ENCODE peak calls at places on chromosomes 7 and 10, in ten cellular contexts. K is sigmoid colon, F is tibial nerve, O is GM12878, U is transverse colon, T is HCT116, Q is right lobe of liver, I is ovary, N is GM12891, G is Peyer's patch. R is an unnamed sample.

GRCh38 chr7:93374345-93374940 is 142.3 kb downstream of the VPS50 start:
- DNase-seq in G (no peak), O (no peak), U (no peak), F (no peak), I (no peak), K (no peak), T (peak), N (no peak), Q (no peak), R (no peak)

GRCh38 chr7:147196476-147196875 is 1079.9 kb downstream of the CNTNAP2 start:
- DNase-seq in T (no peak), O (no peak), I (no peak), G (no peak), F (no peak), Q (no peak), U (no peak), N (no peak), K (no peak), R (no peak)

GRCh38 chr7:92634924-92635519 is 44.8 kb upstream of the FAM133B start:
- DNase-seq in G (no peak), T (peak), K (no peak), Q (no peak), I (no peak), O (no peak), U (no peak), F (no peak), N (no peak), R (no peak)

GRCh38 chr10:53843691-53844362 is 957.2 kb downstream of the PCDH15 start:
- DNase-seq in U (no peak), K (no peak), O (no peak), G (no peak), I (no peak), N (no peak), F (no peak), T (no peak), Q (no peak), R (no peak)

GRCh38 chr10:95284807-95285206 is 6.0 kb downstream of the PDLIM1 start:
- DNase-seq in G (no peak), U (no peak), I (no peak), O (no peak), T (no peak), Q (no peak), N (no peak), K (no peak), F (no peak), R (no peak)

GRCh38 chr7:149811221-149811620 is 27.0 kb upstream of the ZNF862 start:
- DNase-seq in N (no peak), K (no peak), O (no peak), I (no peak), T (no peak), U (no peak), Q (no peak), F (no peak), G (no peak), R (no peak)

GRCh38 chr10:120266037-120266436 is 191.0 kb upstream of the PLPP4 start:
- DNase-seq in Q (no peak), U (no peak), F (no peak), T (no peak), N (no peak), O (no peak), I (no peak), K (no peak), G (no peak), R (no peak)

GRCh38 chr10:107336061-107336460 is 171.6 kb upstream of the SORCS1 start:
- DNase-seq in I (no peak), K (no peak), T (no peak), Q (no peak), U (no peak), F (no peak), O (no peak), G (no peak), N (no peak), R (no peak)

GRCh38 chr7:80940539-80941205 is 21.8 kb upstream of the SEMA3C start:
- DNase-seq in T (no peak), Q (no peak), K (no peak), F (no peak), N (no peak), O (no peak), I (no peak), G (no peak), U (no peak), R (no peak)

GRCh38 chr10:79242620-79243152 is 104.6 kb upstream of the PPIF start:
- DNase-seq in U (peak), N (peak), Q (peak), O (no peak), F (peak), I (peak), T (no peak), G (peak), K (peak), R (no peak)

GRCh38 chr7:101950450-101951119 is 133.2 kb downstream of the CUX1 start:
- DNase-seq in N (no peak), I (no peak), G (no peak), Q (no peak), K (peak), U (no peak), O (no peak), F (no peak), T (peak), R (peak)

GRCh38 chr10:86215712-86216111 is 150.9 kb downstream of the GRID1 start:
- DNase-seq in G (no peak), N (no peak), I (no peak), K (no peak), O (no peak), Q (no peak), T (no peak), F (no peak), U (no peak), R (no peak)

GRCh38 chr10:19098803-19099202 is 50.2 kb downstream of the MALRD1 start:
- DNase-seq in F (no peak), I (no peak), G (no peak), U (no peak), T (no peak), Q (no peak), N (no peak), K (no peak), O (no peak), R (no peak)

GRCh38 chr10:110625356-110625894 is 18.7 kb upstream of the RBM20 start:
- DNase-seq in O (no peak), K (no peak), N (no peak), F (no peak), I (no peak), G (peak), Q (no peak), U (peak), T (no peak), R (no peak)

GRCh38 chr10:52217531-52217930 is 96.5 kb upstream of the DKK1 start:
- DNase-seq in K (no peak), G (no peak), F (no peak), I (no peak), Q (no peak), N (no peak), O (no peak), T (no peak), U (no peak), R (no peak)

GRCh38 chr7:7254908-7255307 is 72.6 kb downstream of the C1GALT1 start:
- DNase-seq in T (no peak), F (no peak), I (no peak), O (no peak), K (no peak), U (no peak), G (no peak), N (no peak), Q (no peak), R (no peak)

GRCh38 chr10:119061926-119062325 is 18.7 kb downstream of the EIF3A start:
- DNase-seq in N (no peak), G (no peak), I (no peak), F (no peak), T (no peak), K (no peak), O (no peak), U (no peak), Q (no peak), R (no peak)

GRCh38 chr10:97889461-97890265 is 40.0 kb downstream of the GOLGA7B start:
- DNase-seq in Q (no peak), N (no peak), F (no peak), G (no peak), T (peak), K (no peak), O (no peak), U (no peak), I (peak), R (peak)

GRCh38 chr7:92904292-92905131 is 68.1 kb upstream of the CDK6 start:
- DNase-seq in T (peak), K (no peak), O (peak), F (no peak), I (no peak), Q (no peak), U (no peak), G (no peak), N (peak), R (peak)

GRCh38 chr7:27112960-27113949 is 10.8 kb upstream of the HOXA2 start:
- DNase-seq in O (no peak), N (no peak), I (no peak), Q (peak), G (peak), U (peak), F (no peak), K (peak), T (peak), R (peak)

GRCh38 chr7:116426428-116427156 is 72.9 kb upstream of the CAV2 start:
- DNase-seq in T (peak), G (peak), U (peak), Q (no peak), N (no peak), O (no peak), K (no peak), I (no peak), F (no peak), R (peak)

GRCh38 chr7:12518920-12519681 is 51.4 kb upstream of the SCIN start:
- DNase-seq in Q (no peak), T (no peak), K (no peak), G (no peak), U (no peak), I (no peak), F (no peak), N (no peak), O (no peak), R (peak)

GRCh38 chr7:135745702-135746312 is 2.8 kb downstream of the FAM180A start:
- DNase-seq in Q (peak), K (peak), G (peak), T (peak), N (no peak), I (no peak), F (peak), U (peak), O (no peak), R (peak)

GRCh38 chr10:133353202-133353959 is 4.4 kb downstream of the FUOM start:
- DNase-seq in N (no peak), Q (peak), F (no peak), U (no peak), I (no peak), O (no peak), K (peak), T (no peak), G (peak), R (no peak)

GRCh38 chr10:78211476-78212110 is 177.9 kb downstream of the RPS24 start:
- DNase-seq in U (no peak), Q (no peak), K (no peak), T (peak), O (no peak), G (no peak), N (no peak), F (no peak), I (peak), R (peak)

GRCh38 chr10:129621694-129622093 is 154.7 kb downstream of the MGMT start:
- DNase-seq in Q (no peak), K (no peak), F (no peak), U (no peak), N (no peak), G (no peak), I (no peak), O (no peak), T (no peak), R (no peak)

GRCh38 chr10:112898540-112899395 is 51.3 kb upstream of the TCF7L2 start:
- DNase-seq in T (peak), O (no peak), G (peak), N (no peak), K (no peak), Q (peak), F (no peak), I (no peak), U (peak), R (no peak)

GRCh38 chr7:157738064-157738460 is 401.3 kb downstream of the DNAJB6 start:
- DNase-seq in N (no peak), G (no peak), O (no peak), F (no peak), K (no peak), Q (peak), T (no peak), U (no peak), I (no peak), R (no peak)

GRCh38 chr7:51860305-51860704 is 543.7 kb upstream of the COBL start:
- DNase-seq in F (no peak), U (no peak), T (no peak), K (no peak), O (no peak), N (no peak), G (no peak), I (no peak), Q (no peak), R (no peak)

GRCh38 chr10:23081156-23081833 is 14.1 kb upstream of the MSRB2 start:
- DNase-seq in U (no peak), F (no peak), N (no peak), Q (no peak), T (no peak), I (no peak), K (peak), O (no peak), G (no peak), R (no peak)

GRCh38 chr10:33537066-33537465 is 202.6 kb upstream of the NRP1 start:
- DNase-seq in U (no peak), N (no peak), F (no peak), O (no peak), G (no peak), Q (no peak), K (no peak), I (no peak), T (no peak), R (no peak)

GRCh38 chr10:113463777-113464176 is 89.1 kb upstream of the HABP2 start:
- DNase-seq in I (no peak), F (no peak), T (no peak), G (no peak), N (no peak), K (no peak), O (no peak), Q (peak), U (no peak), R (no peak)

GRCh38 chr10:48233643-48234042 is 40.9 kb downstream of the FRMPD2 start:
- DNase-seq in K (no peak), T (no peak), Q (no peak), O (no peak), I (no peak), U (no peak), G (no peak), F (no peak), N (no peak), R (no peak)

GRCh38 chr7:99623091-99623693 is 6.4 kb downstream of the ZSCAN25 start:
- DNase-seq in O (no peak), I (no peak), N (no peak), U (no peak), G (peak), K (no peak), F (no peak), T (no peak), Q (no peak), R (no peak)

GRCh38 chr7:45268013-45268412 is 110.4 kb downstream of the RAMP3 start:
- DNase-seq in N (no peak), I (no peak), K (no peak), T (no peak), O (no peak), F (no peak), Q (no peak), G (no peak), U (no peak), R (no peak)

GRCh38 chr10:10872035-10872673 is 145.5 kb upstream of the CELF2 start:
- DNase-seq in T (no peak), I (no peak), N (no peak), U (no peak), G (no peak), Q (no peak), K (no peak), F (no peak), O (no peak), R (no peak)

GRCh38 chr10:98217793-98218192 is 50.2 kb downstream of the LOXL4 start:
- DNase-seq in I (no peak), T (no peak), O (no peak), N (no peak), G (no peak), Q (no peak), U (no peak), F (no peak), K (no peak), R (no peak)

GRCh38 chr10:124011464-124011863 is 81.9 kb downstream of the CHST15 start:
- DNase-seq in I (peak), F (no peak), T (no peak), Q (no peak), G (no peak), N (no peak), U (no peak), O (no peak), K (no peak), R (no peak)

GRCh38 chr7:32330602-32331001 is 159.6 kb downstream of the LSM5 start:
- DNase-seq in Q (no peak), G (no peak), N (no peak), O (no peak), F (no peak), U (no peak), K (no peak), T (no peak), I (no peak), R (no peak)

GRCh38 chr7:2376351-2377154 is 21.9 kb downstream of the EIF3B start:
- DNase-seq in I (no peak), U (no peak), Q (no peak), O (no peak), K (no peak), N (no peak), G (no peak), T (no peak), F (no peak), R (no peak)
- TF ChIP-seq POLR2A in I (no peak), U (no peak), Q (no peak), O (peak), K (no peak), N (peak), G (no peak), T (no peak), F (no peak), R (no peak)

GRCh38 chr10:44978570-44979280 is at the start of gene DEPP1:
- DNase-seq in F (peak), I (peak), G (peak), O (no peak), T (peak), Q (peak), N (no peak), K (peak), U (peak), R (peak)
- TF ChIP-seq POLR2A in F (peak), I (peak), G (peak), O (peak), T (peak), Q (peak), N (peak), K (peak), U (peak), R (peak)

GRCh38 chr7:6056616-6057015 is 25.4 kb downstream of the ANKRD61 start:
- DNase-seq in G (no peak), K (no peak), Q (no peak), I (no peak), T (no peak), F (no peak), U (no peak), O (no peak), N (no peak), R (no peak)
- TF ChIP-seq POLR2A in G (no peak), K (no peak), Q (no peak), I (no peak), T (no peak), F (no peak), U (no peak), O (no peak), N (no peak), R (no peak)

DNA sequence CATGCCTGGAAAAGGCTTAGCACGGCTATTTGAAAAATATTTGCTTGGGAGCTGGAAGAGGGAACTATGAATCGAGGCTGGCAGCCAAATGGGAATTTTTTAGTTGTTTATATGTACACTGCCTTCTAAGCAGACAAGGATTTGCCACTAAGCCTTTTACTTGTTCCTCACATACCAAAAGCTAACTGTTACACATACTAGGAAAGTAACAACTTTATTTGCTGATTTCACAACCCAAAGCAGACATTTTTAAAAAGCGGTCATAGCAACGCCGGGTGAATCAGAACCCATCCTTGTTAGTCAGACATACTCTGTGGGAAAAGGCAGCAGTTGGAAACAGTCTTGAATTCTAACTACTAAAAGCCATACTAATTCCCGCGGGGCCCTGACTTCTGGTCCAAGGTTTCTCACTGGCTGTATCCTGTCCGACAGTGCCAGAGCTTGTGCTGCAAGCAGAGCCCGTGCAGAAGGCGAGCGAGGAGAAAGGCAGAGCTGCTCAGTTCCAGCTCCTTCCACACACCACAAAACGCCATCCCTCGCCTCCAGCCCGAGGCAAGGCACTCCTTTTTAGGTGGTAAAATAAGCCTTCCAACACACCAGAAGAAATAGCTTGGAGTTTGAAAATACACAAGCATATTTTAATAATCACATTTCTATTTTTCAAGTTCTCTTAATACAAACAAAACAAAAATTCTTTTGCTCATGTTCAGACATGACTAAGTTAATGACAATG is 89.2 kb downstream of the RNF216 start:
- DNase-seq in U (peak), T (no peak), N (no peak), O (no peak), K (peak), G (peak), I (peak), F (peak), Q (no peak), R (peak)
- TF ChIP-seq POLR2A in U (peak), T (no peak), N (no peak), O (peak), K (peak), G (no peak), I (no peak), F (no peak), Q (no peak), R (no peak)

DNA sequence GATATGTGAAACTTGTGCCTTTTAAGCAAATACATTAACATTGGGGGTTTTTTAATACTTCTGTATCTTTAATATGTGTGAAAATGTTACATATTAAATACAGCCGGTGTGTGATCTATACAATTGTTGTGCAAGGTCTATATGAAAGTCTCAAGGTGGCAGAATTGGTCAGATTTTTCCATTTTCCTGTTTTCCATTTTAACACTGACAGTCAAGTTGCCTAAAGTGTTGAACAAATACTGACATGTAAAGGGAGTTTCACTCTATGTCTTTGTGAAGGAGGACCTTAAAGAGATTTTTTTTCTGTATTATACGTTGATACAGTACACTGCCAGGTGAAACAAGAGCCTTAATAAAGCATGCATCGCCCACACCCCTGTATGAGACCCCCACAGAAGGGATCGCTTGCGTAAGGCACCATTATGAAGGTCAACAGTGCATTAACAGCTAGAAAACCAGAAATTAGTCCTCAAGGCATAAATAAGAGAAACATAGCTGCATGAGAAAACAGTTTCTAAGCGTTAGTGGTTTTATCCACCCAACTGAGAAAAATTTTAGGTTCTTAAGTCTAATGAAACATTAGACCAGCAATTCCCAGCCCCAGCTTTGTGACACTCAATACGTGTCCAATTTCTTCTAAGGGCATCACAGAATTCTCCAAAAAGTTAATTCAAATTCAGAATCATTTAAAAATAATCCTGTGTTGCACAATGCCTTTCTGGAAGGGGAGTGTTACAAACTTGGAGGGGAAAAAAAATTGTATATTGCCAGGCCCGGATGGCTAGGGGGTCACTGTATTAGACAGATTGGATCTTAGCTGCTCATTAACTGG is 6.9 kb downstream of the KLF6 start:
- DNase-seq in I (no peak), K (no peak), U (no peak), F (no peak), Q (no peak), O (no peak), G (peak), T (no peak), N (no peak), R (no peak)
- TF ChIP-seq POLR2A in I (no peak), K (no peak), U (peak), F (no peak), Q (peak), O (no peak), G (no peak), T (no peak), N (no peak), R (no peak)